ENCODE peak calls at places on chromosomes 11 and 22, in nine cellular contexts. One of them, this sample, is unnamed.

GRCh38 chr11:47152126-47152952 is 24.3 kb downstream of the ARFGAP2 start:
- DNase-seq in fibroblast of the aortic adventitia: no peak
- DNase-seq in fibroblast of lung: no peak
- DNase-seq in neural progenitor cell: no peak
- DNase-seq in psoas muscle: no peak
- DNase-seq in dorsolateral prefrontal cortex: no peak
- DNase-seq in brain microvascular endothelial cell: no peak
- DNase-seq in epithelial cell of esophagus: no peak
- DNase-seq in cardiac muscle cell: no peak
- DNase-seq in this sample: no peak

GRCh38 chr11:6387811-6388599 is 2.3 kb upstream of the SMPD1 start:
- DNase-seq in fibroblast of the aortic adventitia: peak; percentile 65
- DNase-seq in fibroblast of lung: peak; percentile 39
- DNase-seq in neural progenitor cell: no peak
- DNase-seq in psoas muscle: no peak
- DNase-seq in dorsolateral prefrontal cortex: no peak
- DNase-seq in brain microvascular endothelial cell: no peak
- DNase-seq in epithelial cell of esophagus: peak; percentile 53
- DNase-seq in cardiac muscle cell: peak; percentile 36
- DNase-seq in this sample: no peak

GRCh38 chr11:119804698-119805097 is 75.7 kb upstream of the NECTIN1 start:
- DNase-seq in fibroblast of the aortic adventitia: no peak
- DNase-seq in fibroblast of lung: no peak
- DNase-seq in neural progenitor cell: no peak
- DNase-seq in psoas muscle: no peak
- DNase-seq in dorsolateral prefrontal cortex: no peak
- DNase-seq in brain microvascular endothelial cell: no peak
- DNase-seq in epithelial cell of esophagus: no peak
- DNase-seq in cardiac muscle cell: no peak
- DNase-seq in this sample: no peak

GRCh38 chr11:64103377-64103985 is 62.4 kb downstream of the MACROD1 start:
- DNase-seq in fibroblast of the aortic adventitia: no peak
- DNase-seq in fibroblast of lung: no peak
- DNase-seq in neural progenitor cell: peak; percentile 61
- DNase-seq in psoas muscle: no peak
- DNase-seq in dorsolateral prefrontal cortex: no peak
- DNase-seq in brain microvascular endothelial cell: no peak
- DNase-seq in epithelial cell of esophagus: no peak
- DNase-seq in cardiac muscle cell: no peak
- DNase-seq in this sample: no peak

GRCh38 chr22:50548046-50548912 is 2.6 kb downstream of the KLHDC7B start:
- DNase-seq in fibroblast of the aortic adventitia: no peak
- DNase-seq in fibroblast of lung: no peak
- DNase-seq in neural progenitor cell: no peak
- DNase-seq in psoas muscle: peak; percentile 59
- DNase-seq in dorsolateral prefrontal cortex: no peak
- DNase-seq in brain microvascular endothelial cell: no peak
- DNase-seq in epithelial cell of esophagus: no peak
- DNase-seq in cardiac muscle cell: no peak
- DNase-seq in this sample: no peak

GRCh38 chr22:50363411-50364194 is 20.5 kb downstream of the PPP6R2 start:
- DNase-seq in fibroblast of the aortic adventitia: no peak
- DNase-seq in fibroblast of lung: no peak
- DNase-seq in neural progenitor cell: no peak
- DNase-seq in psoas muscle: no peak
- DNase-seq in dorsolateral prefrontal cortex: no peak
- DNase-seq in brain microvascular endothelial cell: no peak
- DNase-seq in epithelial cell of esophagus: no peak
- DNase-seq in cardiac muscle cell: no peak
- DNase-seq in this sample: no peak

GRCh38 chr11:108967571-108967970 is 302.7 kb downstream of the DDX10 start:
- DNase-seq in fibroblast of the aortic adventitia: peak; percentile 87
- DNase-seq in fibroblast of lung: peak; percentile 27
- DNase-seq in neural progenitor cell: no peak
- DNase-seq in psoas muscle: no peak
- DNase-seq in dorsolateral prefrontal cortex: peak; percentile 63
- DNase-seq in brain microvascular endothelial cell: no peak
- DNase-seq in epithelial cell of esophagus: no peak
- DNase-seq in cardiac muscle cell: no peak
- DNase-seq in this sample: no peak

GRCh38 chr11:118900535-118901384 is 17.1 kb downstream of the CXCR5 start:
- DNase-seq in fibroblast of the aortic adventitia: no peak
- DNase-seq in fibroblast of lung: no peak
- DNase-seq in neural progenitor cell: no peak
- DNase-seq in psoas muscle: peak; percentile 51
- DNase-seq in dorsolateral prefrontal cortex: no peak
- DNase-seq in brain microvascular endothelial cell: no peak
- DNase-seq in epithelial cell of esophagus: no peak
- DNase-seq in cardiac muscle cell: no peak
- DNase-seq in this sample: no peak

GRCh38 chr11:24239016-24239720 is 257.7 kb upstream of the LUZP2 start:
- DNase-seq in fibroblast of the aortic adventitia: peak; percentile 5
- DNase-seq in fibroblast of lung: peak; percentile 81
- DNase-seq in neural progenitor cell: no peak
- DNase-seq in psoas muscle: no peak
- DNase-seq in dorsolateral prefrontal cortex: no peak
- DNase-seq in brain microvascular endothelial cell: peak; percentile 41
- DNase-seq in epithelial cell of esophagus: peak; percentile 18
- DNase-seq in cardiac muscle cell: peak; percentile 49
- DNase-seq in this sample: no peak

GRCh38 chr11:114150671-114151070 is 91.2 kb downstream of the ZBTB16 start:
- DNase-seq in fibroblast of the aortic adventitia: no peak
- DNase-seq in fibroblast of lung: no peak
- DNase-seq in neural progenitor cell: no peak
- DNase-seq in psoas muscle: peak; percentile 28
- DNase-seq in dorsolateral prefrontal cortex: no peak
- DNase-seq in brain microvascular endothelial cell: no peak
- DNase-seq in epithelial cell of esophagus: no peak
- DNase-seq in cardiac muscle cell: no peak
- DNase-seq in this sample: no peak

GRCh38 chr11:8352852-8353505 is 89.3 kb upstream of the LMO1 start:
- DNase-seq in fibroblast of the aortic adventitia: no peak
- DNase-seq in fibroblast of lung: no peak
- DNase-seq in neural progenitor cell: peak; percentile 29
- DNase-seq in psoas muscle: no peak
- DNase-seq in dorsolateral prefrontal cortex: no peak
- DNase-seq in brain microvascular endothelial cell: no peak
- DNase-seq in epithelial cell of esophagus: peak; percentile 32
- DNase-seq in cardiac muscle cell: no peak
- DNase-seq in this sample: no peak

GRCh38 chr22:48376428-48376827 is 1451.2 kb downstream of the BRD1 start:
- DNase-seq in fibroblast of the aortic adventitia: no peak
- DNase-seq in fibroblast of lung: no peak
- DNase-seq in neural progenitor cell: peak; percentile 38
- DNase-seq in psoas muscle: no peak
- DNase-seq in dorsolateral prefrontal cortex: no peak
- DNase-seq in brain microvascular endothelial cell: no peak
- DNase-seq in epithelial cell of esophagus: no peak
- DNase-seq in cardiac muscle cell: no peak
- DNase-seq in this sample: peak; percentile 26

GRCh38 chr22:23183107-23183698 is 2.9 kb downstream of the BCR start:
- DNase-seq in fibroblast of the aortic adventitia: peak; percentile 53
- DNase-seq in fibroblast of lung: peak; percentile 59
- DNase-seq in neural progenitor cell: peak; percentile 96
- DNase-seq in psoas muscle: no peak
- DNase-seq in dorsolateral prefrontal cortex: peak; percentile 83
- DNase-seq in brain microvascular endothelial cell: peak; percentile 43
- DNase-seq in epithelial cell of esophagus: peak; percentile 63
- DNase-seq in cardiac muscle cell: peak; percentile 76
- DNase-seq in this sample: peak; percentile 96

GRCh38 chr11:118917488-118918127 is 8.1 kb downstream of the BCL9L start:
- DNase-seq in fibroblast of the aortic adventitia: peak; percentile 93
- DNase-seq in fibroblast of lung: peak; percentile 95
- DNase-seq in neural progenitor cell: no peak
- DNase-seq in psoas muscle: peak; percentile 88
- DNase-seq in dorsolateral prefrontal cortex: no peak
- DNase-seq in brain microvascular endothelial cell: peak; percentile 83
- DNase-seq in epithelial cell of esophagus: peak; percentile 93
- DNase-seq in cardiac muscle cell: peak; percentile 95
- DNase-seq in this sample: no peak

GRCh38 chr11:68480855-68481510 is 20.4 kb downstream of the PPP6R3 start:
- DNase-seq in fibroblast of the aortic adventitia: no peak
- DNase-seq in fibroblast of lung: peak; percentile 24
- DNase-seq in neural progenitor cell: no peak
- DNase-seq in psoas muscle: no peak
- DNase-seq in dorsolateral prefrontal cortex: no peak
- DNase-seq in brain microvascular endothelial cell: no peak
- DNase-seq in epithelial cell of esophagus: no peak
- DNase-seq in cardiac muscle cell: no peak
- DNase-seq in this sample: no peak

GRCh38 chr11:48006301-48006992 is 26.1 kb downstream of the PTPRJ start:
- DNase-seq in fibroblast of the aortic adventitia: peak; percentile 85
- DNase-seq in fibroblast of lung: peak; percentile 64
- DNase-seq in neural progenitor cell: no peak
- DNase-seq in psoas muscle: no peak
- DNase-seq in dorsolateral prefrontal cortex: no peak
- DNase-seq in brain microvascular endothelial cell: peak; percentile 51
- DNase-seq in epithelial cell of esophagus: peak; percentile 66
- DNase-seq in cardiac muscle cell: peak; percentile 68
- DNase-seq in this sample: no peak

GRCh38 chr11:67303132-67303988 is at the start of gene SSH3:
- DNase-seq in fibroblast of the aortic adventitia: peak; percentile 49
- DNase-seq in fibroblast of lung: peak; percentile 45
- DNase-seq in neural progenitor cell: peak; percentile 87
- DNase-seq in psoas muscle: peak; percentile 88
- DNase-seq in dorsolateral prefrontal cortex: peak; percentile 65
- DNase-seq in brain microvascular endothelial cell: no peak
- DNase-seq in epithelial cell of esophagus: peak; percentile 66
- DNase-seq in cardiac muscle cell: peak; percentile 66
- DNase-seq in this sample: peak; percentile 92
- H3K4me3 ChIP-seq in fibroblast of the aortic adventitia: peak within 1 kb of the TSS; percentile 84
- H3K4me3 ChIP-seq in fibroblast of lung: peak within 1 kb of the TSS; percentile 62
- H3K4me3 ChIP-seq in neural progenitor cell: peak within 1 kb of the TSS; percentile 65
- H3K4me3 ChIP-seq in psoas muscle: peak within 1 kb of the TSS; percentile 97
- H3K4me3 ChIP-seq in dorsolateral prefrontal cortex: peak within 1 kb of the TSS; percentile 92
- H3K4me3 ChIP-seq in brain microvascular endothelial cell: peak within 1 kb of the TSS; percentile 72
- H3K4me3 ChIP-seq in epithelial cell of esophagus: peak within 1 kb of the TSS; percentile 66
- H3K4me3 ChIP-seq in cardiac muscle cell: peak within 1 kb of the TSS; percentile 73
- H3K4me3 ChIP-seq in this sample: peak within 1 kb of the TSS; percentile 87

GRCh38 chr11:107623183-107623582 is 32.2 kb downstream of the ELMOD1 start:
- DNase-seq in fibroblast of the aortic adventitia: peak; percentile 21
- DNase-seq in fibroblast of lung: no peak
- DNase-seq in neural progenitor cell: no peak
- DNase-seq in psoas muscle: peak; percentile 49
- DNase-seq in dorsolateral prefrontal cortex: no peak
- DNase-seq in brain microvascular endothelial cell: no peak
- DNase-seq in epithelial cell of esophagus: no peak
- DNase-seq in cardiac muscle cell: no peak
- DNase-seq in this sample: no peak
- H3K4me3 ChIP-seq in fibroblast of the aortic adventitia: no peak overlapping the region
- H3K4me3 ChIP-seq in fibroblast of lung: no peak overlapping the region
- H3K4me3 ChIP-seq in neural progenitor cell: no peak overlapping the region
- H3K4me3 ChIP-seq in psoas muscle: no peak overlapping the region
- H3K4me3 ChIP-seq in dorsolateral prefrontal cortex: no peak overlapping the region
- H3K4me3 ChIP-seq in brain microvascular endothelial cell: no peak overlapping the region
- H3K4me3 ChIP-seq in epithelial cell of esophagus: no peak overlapping the region
- H3K4me3 ChIP-seq in cardiac muscle cell: no peak overlapping the region
- H3K4me3 ChIP-seq in this sample: no peak overlapping the region

GRCh38 chr22:46088541-46089311 is 61.6 kb upstream of the PPARA start:
- DNase-seq in fibroblast of the aortic adventitia: peak; percentile 85
- DNase-seq in fibroblast of lung: peak; percentile 72
- DNase-seq in neural progenitor cell: no peak
- DNase-seq in psoas muscle: peak; percentile 88
- DNase-seq in dorsolateral prefrontal cortex: no peak
- DNase-seq in brain microvascular endothelial cell: peak; percentile 48
- DNase-seq in epithelial cell of esophagus: no peak
- DNase-seq in cardiac muscle cell: peak; percentile 69
- DNase-seq in this sample: no peak
- H3K4me3 ChIP-seq in fibroblast of the aortic adventitia: peak overlapping the region; percentile 57
- H3K4me3 ChIP-seq in fibroblast of lung: peak overlapping the region; percentile 81
- H3K4me3 ChIP-seq in neural progenitor cell: no peak overlapping the region
- H3K4me3 ChIP-seq in psoas muscle: peak overlapping the region; percentile 48
- H3K4me3 ChIP-seq in dorsolateral prefrontal cortex: peak overlapping the region; percentile 40
- H3K4me3 ChIP-seq in brain microvascular endothelial cell: peak overlapping the region; percentile 9
- H3K4me3 ChIP-seq in epithelial cell of esophagus: no peak overlapping the region
- H3K4me3 ChIP-seq in cardiac muscle cell: no peak overlapping the region
- H3K4me3 ChIP-seq in this sample: no peak overlapping the region

DNA sequence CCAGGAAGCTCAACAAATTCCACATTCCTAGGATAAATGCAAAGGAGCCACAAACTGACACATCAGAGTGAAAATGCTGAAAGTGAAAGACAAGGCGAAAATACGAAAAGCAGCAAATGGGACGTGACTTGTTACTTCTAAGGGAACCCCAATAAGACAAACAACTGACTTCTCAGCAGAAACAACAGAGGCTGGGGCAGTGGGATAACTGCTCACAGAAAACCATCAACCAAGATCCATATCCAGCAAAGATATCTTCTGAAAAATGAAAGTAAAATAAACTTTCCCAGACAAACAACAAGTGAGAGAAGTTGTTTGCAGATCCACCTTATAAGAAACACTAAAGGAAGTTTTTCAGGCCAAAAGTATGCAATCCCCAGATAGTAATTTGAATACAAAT is 72.1 kb downstream of the DGCR2 start:
- DNase-seq in fibroblast of the aortic adventitia: no peak
- DNase-seq in fibroblast of lung: no peak
- DNase-seq in neural progenitor cell: no peak
- DNase-seq in psoas muscle: no peak
- DNase-seq in dorsolateral prefrontal cortex: no peak
- DNase-seq in brain microvascular endothelial cell: no peak
- DNase-seq in epithelial cell of esophagus: no peak
- DNase-seq in cardiac muscle cell: no peak
- DNase-seq in this sample: no peak
- H3K4me3 ChIP-seq in fibroblast of the aortic adventitia: no peak overlapping the region
- H3K4me3 ChIP-seq in fibroblast of lung: no peak overlapping the region
- H3K4me3 ChIP-seq in neural progenitor cell: no peak overlapping the region
- H3K4me3 ChIP-seq in psoas muscle: no peak overlapping the region
- H3K4me3 ChIP-seq in dorsolateral prefrontal cortex: no peak overlapping the region
- H3K4me3 ChIP-seq in brain microvascular endothelial cell: no peak overlapping the region
- H3K4me3 ChIP-seq in epithelial cell of esophagus: no peak overlapping the region
- H3K4me3 ChIP-seq in cardiac muscle cell: no peak overlapping the region
- H3K4me3 ChIP-seq in this sample: no peak overlapping the region

This sample was measured in GM23338.